ENCODE peak calls at places on chromosomes 4 and X, in nine cellular contexts. U is mesenchymal stem cell; I is GM23248; C is naive thymus-derived CD4-positive, alpha-beta T cell; B is OCI-LY7; K is colonic mucosa; D is aorta; S is CD8-positive, alpha-beta T cell; A is SK-N-SH. Q is an unnamed sample.

GRCh38 chrX:20571611-20572010 is 304.9 kb upstream of the RPS6KA3 start:
- DNase-seq in A (no peak), C (no peak), I (peak; percentile 33), S (no peak), B (no peak), K (no peak), D (no peak), U (peak; percentile 6), Q (no peak)

GRCh38 chrX:23782455-23782854 is 518 bp upstream of the SAT1 start:
- DNase-seq in K (no peak), D (no peak), S (no peak), A (no peak), U (peak; percentile 57), C (no peak), I (peak; percentile 66), B (no peak), Q (no peak)

GRCh38 chrX:11397680-11398079 is 104.5 kb downstream of the AMELX start:
- DNase-seq in D (no peak), S (no peak), U (no peak), I (no peak), B (no peak), K (no peak), C (no peak), A (no peak), Q (no peak)

GRCh38 chr4:21819086-21819485 is 129.5 kb downstream of the KCNIP4 start:
- DNase-seq in B (no peak), K (no peak), I (peak; percentile 9), S (no peak), C (no peak), U (no peak), D (no peak), A (no peak), Q (no peak)

GRCh38 chrX:100072286-100072685 is 337.8 kb downstream of the PCDH19 start:
- DNase-seq in B (no peak), A (no peak), S (no peak), U (no peak), D (no peak), C (no peak), I (peak; percentile 40), K (no peak), Q (no peak)

GRCh38 chrX:150365953-150366911 is 3.1 kb downstream of the MAMLD1 start:
- DNase-seq in K (peak; percentile 50), U (peak; percentile 83), C (peak; percentile 2), S (no peak), I (peak; percentile 66), D (peak; percentile 77), A (no peak), B (no peak), Q (peak; percentile 42)

GRCh38 chrX:153511784-153512500 is 5.5 kb upstream of the ATP2B3 start:
- DNase-seq in D (no peak), C (no peak), S (no peak), B (no peak), A (no peak), I (no peak), K (no peak), U (no peak), Q (no peak)

GRCh38 chr4:139754913-139755312 is 89.3 kb downstream of the MGST2 start:
- DNase-seq in D (no peak), C (no peak), K (no peak), U (no peak), I (no peak), B (no peak), A (no peak), S (no peak), Q (no peak)

GRCh38 chr4:80073362-80074008 is 456 bp upstream of the ANTXR2 start:
- DNase-seq in C (peak; percentile 58), B (peak; percentile 11), U (no peak), A (no peak), K (no peak), D (no peak), I (no peak), S (peak; percentile 29), Q (no peak)

GRCh38 chr4:160026720-160027119 is 923.8 kb downstream of the RAPGEF2 start:
- DNase-seq in I (no peak), A (no peak), B (no peak), K (no peak), D (no peak), C (no peak), S (no peak), U (peak; percentile 26), Q (no peak)

GRCh38 chrX:716136-716535 is 85.5 kb downstream of the SHOX start:
- DNase-seq in C (no peak), U (no peak), A (no peak), D (no peak), S (no peak), B (no peak), K (no peak), I (no peak), Q (no peak)

DNA sequence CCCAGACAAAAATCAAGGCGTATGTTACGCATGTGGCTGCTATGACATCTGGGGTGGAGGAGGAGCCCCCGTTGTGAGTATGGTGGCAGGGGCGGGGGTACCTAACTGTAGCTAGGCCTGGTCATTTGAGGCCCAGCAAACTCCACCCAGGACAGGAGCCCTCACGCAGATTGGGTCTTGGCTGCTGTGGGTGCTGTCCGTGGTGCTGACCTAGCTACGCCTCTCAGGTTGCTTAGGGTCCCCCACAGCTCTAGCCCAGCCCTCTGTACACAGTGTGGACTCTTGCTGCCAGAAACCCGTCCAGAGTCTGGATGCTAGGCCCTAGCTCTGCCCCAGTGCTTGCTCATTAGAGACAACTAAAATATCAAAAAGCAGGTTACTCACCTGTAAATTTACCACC is 146.7 kb upstream of the PSAPL1 start:
- DNase-seq in S (no peak), A (no peak), D (no peak), B (peak; percentile 25), I (peak; percentile 18), C (no peak), U (peak; percentile 13), K (no peak), Q (no peak)
- H3K9me3 ChIP-seq in S (peaks cover 7% of the 10 kb centered on the region), A (no peaks in the 10 kb centered on the region), D (peaks cover 19% of the 10 kb centered on the region), B (no peaks in the 10 kb centered on the region), I (no peaks in the 10 kb centered on the region), C (peaks cover 34% of the 10 kb centered on the region), U (peaks cover 70% of the 10 kb centered on the region), K (no peaks in the 10 kb centered on the region), Q (peaks cover 24% of the 10 kb centered on the region)

GRCh38 chrX:12700745-12701144 is 90.5 kb upstream of the PRPS2 start:
- DNase-seq in U (no peak), K (no peak), A (no peak), D (no peak), S (no peak), B (no peak), I (no peak), C (no peak), Q (no peak)

GRCh38 chrX:12704706-12705105 is 86.5 kb upstream of the PRPS2 start:
- DNase-seq in U (no peak), I (no peak), B (no peak), D (no peak), S (no peak), K (no peak), C (no peak), A (no peak), Q (no peak)

GRCh38 chrX:12701625-12702024 is 89.6 kb upstream of the PRPS2 start:
- DNase-seq in I (peak; percentile 60), S (no peak), A (peak; percentile 50), K (peak; percentile 38), D (no peak), U (peak; percentile 35), B (peak; percentile 64), C (no peak), Q (peak; percentile 35)

DNA sequence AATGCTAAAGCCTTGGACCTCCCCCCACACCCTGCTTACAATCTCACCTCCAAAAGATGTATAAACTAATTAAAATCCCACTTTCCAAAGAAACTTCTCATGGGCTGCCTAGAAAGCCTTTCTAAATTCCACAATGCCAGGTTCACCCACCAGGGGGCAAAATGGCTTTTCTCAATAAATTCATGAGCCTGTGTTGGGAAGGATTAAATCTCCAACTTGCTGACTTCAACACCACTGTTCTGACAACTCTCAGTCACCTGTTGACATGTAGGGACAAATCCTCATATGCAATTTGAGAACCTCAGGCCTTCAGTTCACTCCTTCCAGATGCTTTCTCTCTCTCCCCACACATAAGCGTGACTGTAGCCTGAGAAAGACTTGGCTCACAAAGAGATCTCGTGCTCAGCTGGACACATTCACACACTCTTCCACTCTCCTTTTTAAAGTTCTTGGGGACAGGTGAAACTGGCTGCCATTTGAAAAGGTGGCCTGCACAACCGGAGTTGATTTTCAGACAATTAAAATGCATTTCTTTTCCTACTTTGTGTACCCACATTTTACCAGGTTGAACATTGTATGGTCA is 88.6 kb upstream of the PRPS2 start:
- DNase-seq in S (no peak), K (no peak), I (no peak), D (no peak), C (no peak), A (peak; percentile 14), U (no peak), B (peak; percentile 10), Q (peak; percentile 15)
- H3K4me1 ChIP-seq in S (no peaks in the 10 kb centered on the region), K (no peaks in the 10 kb centered on the region), I (no peaks in the 10 kb centered on the region), D (no peaks in the 10 kb centered on the region), C (no peaks in the 10 kb centered on the region), A (no peaks in the 10 kb centered on the region), U (no peaks in the 10 kb centered on the region), B (no peaks in the 10 kb centered on the region), Q (no peaks in the 10 kb centered on the region)

GRCh38 chrX:45765726-45766125 is 565.0 kb upstream of the DIPK2B start:
- DNase-seq in A (no peak), C (no peak), U (no peak), S (no peak), B (no peak), I (peak; percentile 39), D (no peak), K (no peak), Q (no peak)
- H3K4me3 ChIP-seq in A (peak overlapping the region; percentile 61), C (peak overlapping the region; percentile 19), U (peak overlapping the region; percentile 89), S (no peak overlapping the region), B (no peak overlapping the region), I (peak overlapping the region; percentile 90), D (no peak overlapping the region), K (no peak overlapping the region), Q (no peak overlapping the region)

DNA sequence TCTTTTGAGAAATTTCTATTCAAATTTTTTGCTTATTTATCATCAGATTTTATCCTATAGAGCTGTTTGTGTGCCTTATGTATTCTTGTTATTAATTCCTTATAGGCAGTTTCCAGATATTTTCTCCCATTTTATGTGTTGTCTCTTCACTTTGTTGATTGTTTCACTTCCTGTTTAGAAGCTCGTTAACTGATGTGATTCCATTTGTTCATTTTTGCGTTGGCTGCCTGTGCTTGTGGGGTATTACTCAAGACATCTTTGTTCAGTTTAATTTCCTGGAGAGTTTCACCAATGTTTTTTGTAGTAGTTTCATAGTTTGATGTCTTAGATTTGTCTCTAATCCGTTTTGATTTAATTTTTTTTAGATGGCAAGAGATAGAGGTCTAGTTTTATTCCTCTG is 14.6 kb downstream of the ZNF718 start:
- DNase-seq in K (no peak), I (no peak), S (no peak), D (no peak), A (no peak), U (no peak), C (no peak), B (no peak), Q (no peak)
- H3K9me3 ChIP-seq in K (peaks cover 8% of the 10 kb centered on the region), I (peaks cover under 1% of the 10 kb centered on the region), S (peaks cover 55% of the 10 kb centered on the region), D (peaks cover 17% of the 10 kb centered on the region), A (no peaks in the 10 kb centered on the region), U (peaks cover 100% of the 10 kb centered on the region), C (peaks cover 80% of the 10 kb centered on the region), B (peaks cover 88% of the 10 kb centered on the region), Q (peaks cover 99% of the 10 kb centered on the region)

GRCh38 chr4:158781963-158782362 is 13.1 kb downstream of the FNIP2 start:
- DNase-seq in B (no peak), U (no peak), I (no peak), D (no peak), C (no peak), K (no peak), A (no peak), S (no peak), Q (no peak)
- H3K4me1 ChIP-seq in B (peaks cover 13% of the 10 kb centered on the region), U (peaks cover 4% of the 10 kb centered on the region), I (peaks cover 39% of the 10 kb centered on the region), D (peaks cover 9% of the 10 kb centered on the region), C (no peaks in the 10 kb centered on the region), K (peaks cover 29% of the 10 kb centered on the region), A (peaks cover 17% of the 10 kb centered on the region), S (peaks cover 7% of the 10 kb centered on the region), Q (peaks cover 76% of the 10 kb centered on the region)

GRCh38 chr4:984336-985054 is 2.3 kb upstream of the IDUA start:
- DNase-seq in I (no peak), K (no peak), B (no peak), U (no peak), A (no peak), D (no peak), S (no peak), C (no peak), Q (no peak)
- H3K4me3 ChIP-seq in I (peak overlapping the region; percentile 67), K (peak overlapping the region; percentile 10), B (no peak overlapping the region), U (peak overlapping the region; percentile 93), A (no peak overlapping the region), D (no peak overlapping the region), S (peak overlapping the region; percentile 42), C (peak overlapping the region; percentile 63), Q (no peak overlapping the region)

Q was measured in mucosa of descending colon.